ENCODE peak calls at places on chromosome 12, in seven cellular contexts. One of them, this sample, is unnamed.

GRCh38 chr12:116376354-116377193 is 99.1 kb upstream of the MED13L start:
- DNase-seq in iris pigment epithelial cell: peak; percentile 75
- DNase-seq in WTC11: no peak
- DNase-seq in stimulated activated CD4-positive, alpha-beta T cell treated with anti-CD3 and anti-CD28 coated beads, Interleukin-15, amount 100 ng/mL, for 24 hours: peak; percentile 26
- DNase-seq in adipocyte: peak; percentile 74
- DNase-seq in Right ventricle myocardium superior: no peak
- DNase-seq in A549: peak; percentile 95
- DNase-seq in this sample: peak; percentile 69

GRCh38 chr12:50397122-50397650 is 777 bp upstream of the FAM186A start:
- DNase-seq in WTC11: no peak
- DNase-seq in A549: no peak
- DNase-seq in adipocyte: no peak
- DNase-seq in iris pigment epithelial cell: peak; percentile 33
- DNase-seq in stimulated activated CD4-positive, alpha-beta T cell treated with anti-CD3 and anti-CD28 coated beads, Interleukin-15, amount 100 ng/mL, for 24 hours: no peak
- DNase-seq in Right ventricle myocardium superior: no peak
- DNase-seq in this sample: peak; percentile 9

GRCh38 chr12:57657744-57658143 is 24.7 kb upstream of the B4GALNT1 start:
- DNase-seq in Right ventricle myocardium superior: no peak
- DNase-seq in stimulated activated CD4-positive, alpha-beta T cell treated with anti-CD3 and anti-CD28 coated beads, Interleukin-15, amount 100 ng/mL, for 24 hours: no peak
- DNase-seq in A549: no peak
- DNase-seq in iris pigment epithelial cell: peak; percentile 69
- DNase-seq in adipocyte: peak; percentile 60
- DNase-seq in WTC11: no peak
- DNase-seq in this sample: peak; percentile 10

GRCh38 chr12:123513805-123514204 is 19.7 kb downstream of the RILPL1 start:
- DNase-seq in stimulated activated CD4-positive, alpha-beta T cell treated with anti-CD3 and anti-CD28 coated beads, Interleukin-15, amount 100 ng/mL, for 24 hours: no peak
- DNase-seq in iris pigment epithelial cell: no peak
- DNase-seq in Right ventricle myocardium superior: no peak
- DNase-seq in adipocyte: no peak
- DNase-seq in A549: no peak
- DNase-seq in WTC11: no peak
- DNase-seq in this sample: no peak

GRCh38 chr12:8157484-8158198 is 826 bp downstream of the ZNF705A start:
- DNase-seq in WTC11: no peak
- DNase-seq in adipocyte: peak; percentile 12
- DNase-seq in stimulated activated CD4-positive, alpha-beta T cell treated with anti-CD3 and anti-CD28 coated beads, Interleukin-15, amount 100 ng/mL, for 24 hours: no peak
- DNase-seq in A549: peak; percentile 69
- DNase-seq in Right ventricle myocardium superior: no peak
- DNase-seq in iris pigment epithelial cell: peak; percentile 39
- DNase-seq in this sample: no peak

GRCh38 chr12:101186291-101186690 is 23.7 kb downstream of the SLC5A8 start:
- DNase-seq in A549: no peak
- DNase-seq in adipocyte: peak; percentile 15
- DNase-seq in iris pigment epithelial cell: no peak
- DNase-seq in Right ventricle myocardium superior: no peak
- DNase-seq in WTC11: no peak
- DNase-seq in stimulated activated CD4-positive, alpha-beta T cell treated with anti-CD3 and anti-CD28 coated beads, Interleukin-15, amount 100 ng/mL, for 24 hours: no peak
- DNase-seq in this sample: no peak

GRCh38 chr12:108332791-108333382 is 6.2 kb downstream of the CMKLR1 start:
- DNase-seq in Right ventricle myocardium superior: peak; percentile 65
- DNase-seq in adipocyte: peak; percentile 39
- DNase-seq in stimulated activated CD4-positive, alpha-beta T cell treated with anti-CD3 and anti-CD28 coated beads, Interleukin-15, amount 100 ng/mL, for 24 hours: no peak
- DNase-seq in WTC11: no peak
- DNase-seq in iris pigment epithelial cell: no peak
- DNase-seq in A549: no peak
- DNase-seq in this sample: no peak

GRCh38 chr12:126831115-126831514 is 1435.9 kb upstream of the TMEM132C start:
- DNase-seq in Right ventricle myocardium superior: no peak
- DNase-seq in adipocyte: no peak
- DNase-seq in WTC11: no peak
- DNase-seq in stimulated activated CD4-positive, alpha-beta T cell treated with anti-CD3 and anti-CD28 coated beads, Interleukin-15, amount 100 ng/mL, for 24 hours: no peak
- DNase-seq in A549: no peak
- DNase-seq in iris pigment epithelial cell: no peak
- DNase-seq in this sample: no peak